ENCODE peak calls at places on chromosomes 5 and 9, in five cellular contexts. C is T-helper 1 cell; F is activated naive CD4-positive, alpha-beta T cell treated with Interleukin-2 at 50 U/mL for 16 hours; Q is left lobe of liver; A is germinal center. T is an unnamed sample.

GRCh38 chr5:126497506-126497905 is 74.3 kb downstream of the GRAMD2B start:
- DNase-seq in C (no peak), F (no peak), Q (no peak), A (no peak), T (no peak)

GRCh38 chr9:68631811-68632210 is 73.2 kb upstream of the PIP5K1B start:
- DNase-seq in C (no peak), F (no peak), Q (no peak), A (no peak), T (no peak)

GRCh38 chr9:21135736-21136135 is 5.9 kb downstream of the IFNW1 start:
- DNase-seq in C (no peak), F (no peak), Q (no peak), A (no peak), T (no peak)

GRCh38 chr5:90557391-90557790 is 1.2 kb upstream of the ADGRV1 start:
- DNase-seq in C (no peak), F (no peak), Q (no peak), A (no peak), T (no peak)

GRCh38 chr5:111076076-111076475 is 4.6 kb downstream of the TSLP start:
- DNase-seq in C (no peak), F (no peak), Q (no peak), A (no peak), T (no peak)

GRCh38 chr5:135521964-135522363 is 13.8 kb downstream of the NEUROG1 start:
- DNase-seq in C (no peak), F (no peak), Q (no peak), A (no peak), T (no peak)

GRCh38 chr9:31336391-31336790 is 1048.1 kb upstream of the ACO1 start:
- DNase-seq in C (no peak), F (no peak), Q (no peak), A (no peak), T (no peak)

GRCh38 chr9:14372437-14373318 is 58.7 kb upstream of the NFIB start:
- DNase-seq in C (no peak), F (no peak), Q (no peak), A (no peak), T (no peak)

GRCh38 chr9:13427587-13427986 is 148.1 kb upstream of the MPDZ start:
- DNase-seq in C (no peak), F (no peak), Q (no peak), A (peak; percentile 20), T (no peak)

GRCh38 chr5:134114886-134115805 is 665 bp downstream of the TCF7 start:
- DNase-seq in C (peak; percentile 68), F (peak; percentile 78), Q (no peak), A (no peak), T (no peak)

GRCh38 chr5:84382363-84383295 is 2.1 kb downstream of the EDIL3 start:
- DNase-seq in C (no peak), F (no peak), Q (no peak), A (no peak), T (peak; percentile 41)

GRCh38 chr5:171162602-171163001 is 146.4 kb upstream of the TLX3 start:
- DNase-seq in C (no peak), F (no peak), Q (no peak), A (no peak), T (no peak)

GRCh38 chr5:108753331-108753730 is 5.6 kb downstream of the FER start:
- DNase-seq in C (no peak), F (no peak), Q (no peak), A (no peak), T (no peak)

GRCh38 chr9:35570709-35571108 is 34.4 kb upstream of the TESK1 start:
- DNase-seq in C (no peak), F (peak; percentile 49), Q (no peak), A (no peak), T (no peak)

GRCh38 chr5:100828071-100828689 is 74.9 kb downstream of the ST8SIA4 start:
- DNase-seq in C (no peak), F (peak; percentile 18), Q (no peak), A (no peak), T (no peak)

GRCh38 chr5:170434953-170435605 is 45.9 kb upstream of the KCNMB1 start:
- DNase-seq in C (peak; percentile 34), F (peak; percentile 62), Q (peak; percentile 62), A (peak; percentile 64), T (peak; percentile 43)

GRCh38 chr5:53302524-53302923 is 177.9 kb upstream of the FST start:
- DNase-seq in C (no peak), F (no peak), Q (no peak), A (no peak), T (no peak)

GRCh38 chr5:73160239-73160671 is 12.7 kb upstream of the TMEM174 start:
- DNase-seq in C (no peak), F (peak; percentile 74), Q (no peak), A (peak; percentile 20), T (no peak)

GRCh38 chr5:61245936-61246335 is 83.7 kb upstream of the SMIM15 start:
- DNase-seq in C (no peak), F (no peak), Q (no peak), A (no peak), T (no peak)

GRCh38 chr5:1500411-1501091 is 23.2 kb downstream of the LPCAT1 start:
- DNase-seq in C (no peak), F (no peak), Q (peak; percentile 79), A (no peak), T (peak; percentile 81)

GRCh38 chr5:1931590-1932138 is 48.9 kb upstream of the IRX4 start:
- DNase-seq in C (no peak), F (no peak), Q (no peak), A (no peak), T (no peak)

GRCh38 chr5:127506616-127507015 is 10.8 kb upstream of the PRRC1 start:
- DNase-seq in C (no peak), F (no peak), Q (no peak), A (no peak), T (no peak)

GRCh38 chr5:67015577-67016290 is 180.9 kb downstream of the CD180 start:
- DNase-seq in C (no peak), F (no peak), Q (no peak), A (no peak), T (no peak)

GRCh38 chr5:52948418-52949076 is 40.6 kb upstream of the ITGA2 start:
- DNase-seq in C (peak; percentile 18), F (peak; percentile 60), Q (no peak), A (peak; percentile 21), T (peak; percentile 74)

GRCh38 chr5:65663804-65664521 is 39.1 kb downstream of the SHLD3 start:
- DNase-seq in C (no peak), F (no peak), Q (no peak), A (no peak), T (no peak)

GRCh38 chr9:79471577-79472543 is 99.9 kb upstream of the TLE4 start:
- DNase-seq in C (no peak), F (no peak), Q (peak; percentile 55), A (no peak), T (peak; percentile 91)

GRCh38 chr5:90881626-90882150 is 323.1 kb downstream of the ADGRV1 start:
- DNase-seq in C (no peak), F (no peak), Q (no peak), A (no peak), T (no peak)

GRCh38 chr9:5610491-5610890 is 18.4 kb upstream of the RIC1 start:
- DNase-seq in C (no peak), F (no peak), Q (no peak), A (no peak), T (no peak)

GRCh38 chr9:93127395-93127911 is 6.6 kb downstream of the NINJ1 start:
- DNase-seq in C (no peak), F (no peak), Q (peak; percentile 46), A (no peak), T (peak; percentile 26)

GRCh38 chr9:84703793-84704192 is 34.3 kb downstream of the NTRK2 start:
- DNase-seq in C (no peak), F (no peak), Q (no peak), A (no peak), T (no peak)

GRCh38 chr5:66821626-66822429 is 225.6 kb downstream of the MAST4 start:
- DNase-seq in C (no peak), F (peak; percentile 51), Q (no peak), A (no peak), T (no peak)

GRCh38 chr5:74296685-74297084 is 343.8 kb downstream of the ENC1 start:
- DNase-seq in C (no peak), F (no peak), Q (no peak), A (no peak), T (no peak)

GRCh38 chr9:124297553-124297905 is 39.8 kb downstream of the NEK6 start:
- DNase-seq in C (no peak), F (no peak), Q (peak; percentile 67), A (no peak), T (no peak)

GRCh38 chr5:163489055-163489744 is 16.2 kb upstream of the MAT2B start:
- DNase-seq in C (no peak), F (peak; percentile 12), Q (peak; percentile 62), A (no peak), T (no peak)

T was measured in tibial artery.